ENCODE peak calls at places on chromosomes 11 and 22, in five cellular contexts. F is heart right ventricle; C is upper lobe of left lung; G is CD8-positive, alpha-beta memory T cell; K is effector memory CD4-positive, alpha-beta T cell. S is an unnamed sample.
A peak's percentile ranks its signal among the peaks of the same experiment; 100 is the strongest.

GRCh38 chr11:61091373-61092279 is 10.7 kb upstream of the CD5 start:
- DNase-seq in G (no peak), C (no peak), F (no peak), K (no peak), S (no peak)

GRCh38 chr11:87232320-87232719 is 194.6 kb downstream of the TMEM135 start:
- DNase-seq in G (no peak), C (no peak), F (no peak), K (no peak), S (no peak)

GRCh38 chr11:62830904-62831519 is 839 bp downstream of the STX5 start:
- DNase-seq in K (no peak), F (no peak), C (peak; percentile 88), G (no peak), S (no peak)

GRCh38 chr22:46569848-46570695 is 32.7 kb upstream of the CELSR1 start:
- DNase-seq in F (no peak), G (no peak), C (no peak), K (no peak), S (no peak)

GRCh38 chr11:7628660-7629059 is 44.6 kb downstream of the CYB5R2 start:
- DNase-seq in C (no peak), K (no peak), G (no peak), F (no peak), S (no peak)

GRCh38 chr11:120801801-120802689 is 221.9 kb upstream of the TBCEL start:
- DNase-seq in C (no peak), K (no peak), G (no peak), F (peak; percentile 47), S (peak; percentile 68)

GRCh38 chr22:44448271-44448780 is 49.7 kb downstream of the RTL6 start:
- DNase-seq in C (no peak), K (no peak), F (peak; percentile 67), G (no peak), S (peak; percentile 85)

GRCh38 chr11:8681837-8682218 is 637 bp downstream of the TRIM66 start:
- DNase-seq in C (no peak), F (no peak), G (no peak), K (no peak), S (no peak)

GRCh38 chr11:60871378-60872061 is 4.2 kb downstream of the ZP1 start:
- DNase-seq in G (no peak), C (no peak), K (no peak), F (peak; percentile 43), S (peak; percentile 47)

GRCh38 chr22:31814942-31815341 is 61.1 kb downstream of the DEPDC5 start:
- DNase-seq in F (no peak), C (no peak), G (no peak), K (no peak), S (no peak)

GRCh38 chr11:1239596-1240205 is 16.8 kb downstream of the MUC5B start:
- DNase-seq in K (no peak), F (no peak), C (peak; percentile 63), G (no peak), S (no peak)

GRCh38 chr22:37696657-37697539 is at the start of gene TRIOBP:
- DNase-seq in K (peak; percentile 74), F (peak; percentile 94), G (peak; percentile 59), C (peak; percentile 97), S (peak; percentile 89)
- H3K4me3 ChIP-seq in K (no peak within 1 kb of the TSS), F (no peak within 1 kb of the TSS), G (no peak within 1 kb of the TSS), C (peak within 1 kb of the TSS; percentile 31), S (peak within 1 kb of the TSS; percentile 49)

GRCh38 chr11:5611627-5612026 is 13.2 kb upstream of the TRIM34 start:
- DNase-seq in K (no peak), C (no peak), G (no peak), F (no peak), S (no peak)

GRCh38 chr11:5604896-5605295 is 8.5 kb downstream of the TRIM6 start:
- DNase-seq in F (no peak), G (no peak), K (no peak), C (no peak), S (no peak)

GRCh38 chr11:5608778-5609177 is 12.3 kb downstream of the TRIM6 start:
- DNase-seq in F (no peak), K (no peak), C (no peak), G (no peak), S (no peak)

GRCh38 chr11:5605849-5606248 is 9.4 kb downstream of the TRIM6 start:
- DNase-seq in F (no peak), G (no peak), K (no peak), C (no peak), S (no peak)

GRCh38 chr11:5610446-5610845 is 14.0 kb downstream of the TRIM6 start:
- DNase-seq in K (no peak), C (no peak), F (no peak), G (no peak), S (no peak)
- H3K36me3 ChIP-seq in K (no peaks in the 10 kb centered on the region), C (peaks cover 9% of the 10 kb centered on the region), F (no peaks in the 10 kb centered on the region), G (no peaks in the 10 kb centered on the region), S (no peaks in the 10 kb centered on the region)

DNA sequence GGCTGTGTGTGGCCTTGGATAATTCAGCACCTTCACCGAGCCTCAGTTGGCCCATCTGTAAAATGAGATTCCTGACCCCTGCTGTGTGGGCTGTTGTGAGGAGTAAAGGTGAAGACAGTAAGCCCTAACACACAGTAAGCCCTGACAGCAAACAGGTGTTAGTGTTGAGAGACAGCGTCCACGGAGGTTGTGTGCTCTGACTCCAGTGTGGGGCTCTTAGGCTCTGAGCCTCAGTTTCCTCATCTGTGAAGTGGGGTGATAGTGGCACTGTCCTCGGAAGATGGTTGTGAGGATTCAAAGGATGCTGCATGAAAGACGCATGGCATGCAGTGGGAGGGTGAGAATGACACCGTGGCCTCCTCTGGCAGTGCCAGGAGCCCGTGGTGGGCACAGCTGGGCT is 14.2 kb downstream of the DPP3 start:
- DNase-seq in G (no peak), C (no peak), K (no peak), F (no peak), S (no peak)
- H3K4me3 ChIP-seq in G (no peak overlapping the region), C (no peak overlapping the region), K (no peak overlapping the region), F (no peak overlapping the region), S (no peak overlapping the region)

GRCh38 chr22:19916006-19916405 is 25.6 kb upstream of the COMT start:
- DNase-seq in G (no peak), F (no peak), K (no peak), C (no peak), S (no peak)

GRCh38 chr22:19913337-19913936 is 28.1 kb upstream of the COMT start:
- DNase-seq in C (no peak), K (no peak), F (no peak), G (no peak), S (no peak)

GRCh38 chr22:19912236-19912999 is 29.2 kb upstream of the COMT start:
- DNase-seq in F (no peak), K (no peak), G (no peak), C (no peak), S (no peak)

GRCh38 chr22:19915287-19915954 is 26.2 kb upstream of the COMT start:
- DNase-seq in G (no peak), F (no peak), K (no peak), C (no peak), S (no peak)

GRCh38 chr22:19914201-19914943 is 27.2 kb upstream of the COMT start:
- DNase-seq in G (no peak), K (no peak), F (no peak), C (no peak), S (no peak)
- H3K36me3 ChIP-seq in G (peaks cover 36% of the 10 kb centered on the region), K (peaks cover 62% of the 10 kb centered on the region), F (peaks cover 68% of the 10 kb centered on the region), C (peaks cover 81% of the 10 kb centered on the region), S (peaks cover 74% of the 10 kb centered on the region)

GRCh38 chr11:47182380-47182779 is 3.9 kb downstream of the PACSIN3 start:
- DNase-seq in C (peak; percentile 64), F (no peak), K (no peak), G (no peak), S (no peak)

GRCh38 chr11:47179655-47179991 is 2.9 kb upstream of the ARFGAP2 start:
- DNase-seq in K (no peak), F (no peak), G (peak; percentile 19), C (no peak), S (no peak)

GRCh38 chr11:47183031-47183856 is 3.0 kb downstream of the PACSIN3 start:
- DNase-seq in C (peak; percentile 60), K (no peak), F (peak; percentile 60), G (no peak), S (no peak)

GRCh38 chr11:47180006-47180787 is 3.5 kb upstream of the ARFGAP2 start:
- DNase-seq in C (peak; percentile 82), K (no peak), F (no peak), G (no peak), S (no peak)

GRCh38 chr11:47181271-47181670 is 4.6 kb upstream of the ARFGAP2 start:
- DNase-seq in F (no peak), G (no peak), K (no peak), C (no peak), S (no peak)
- H3K4me3 ChIP-seq in F (no peak overlapping the region), G (no peak overlapping the region), K (no peak overlapping the region), C (no peak overlapping the region), S (no peak overlapping the region)

GRCh38 chr11:64118871-64119495 is 46.9 kb downstream of the MACROD1 start:
- DNase-seq in G (no peak), F (no peak), C (no peak), K (no peak), S (no peak)
- H3K36me3 ChIP-seq in G (no peaks in the 10 kb centered on the region), F (no peaks in the 10 kb centered on the region), C (no peaks in the 10 kb centered on the region), K (no peaks in the 10 kb centered on the region), S (no peaks in the 10 kb centered on the region)

S was measured in ascending aorta.